ENCODE peak calls at places on chromosomes 4 and X, in six cellular contexts. D is substantia nigra; B is brain microvascular endothelial cell; R is tibial nerve; V is AG04450; Q is CD4-positive, alpha-beta T cell. C is an unnamed sample.

GRCh38 chr4:168139336-168139735 is 47.0 kb downstream of the ANXA10 start:
- DNase-seq in D (no peak), B (peak), R (no peak), V (no peak), Q (no peak), C (no peak)

GRCh38 chr4:180641495-180641894 is 1601.7 kb upstream of the TENM3 start:
- DNase-seq in D (no peak), B (no peak), R (no peak), V (no peak), Q (no peak), C (no peak)

GRCh38 chr4:10118355-10119004 is 1.9 kb upstream of the WDR1 start:
- DNase-seq in D (no peak), B (no peak), R (no peak), V (no peak), Q (no peak), C (no peak)

GRCh38 chr4:126853715-126854114 is 779.0 kb upstream of the INTU start:
- DNase-seq in D (no peak), B (no peak), R (no peak), V (no peak), Q (no peak), C (no peak)

GRCh38 chrX:23066588-23067281 is 67.0 kb downstream of the DDX53 start:
- DNase-seq in D (no peak), B (no peak), R (no peak), V (no peak), Q (no peak), C (no peak)

GRCh38 chr4:32931475-32931874 is 2211.3 kb downstream of the PCDH7 start:
- DNase-seq in D (no peak), B (no peak), R (no peak), V (no peak), Q (no peak), C (no peak)

GRCh38 chrX:34559325-34559724 is 97.8 kb downstream of the TMEM47 start:
- DNase-seq in D (no peak), B (peak), R (no peak), V (no peak), Q (no peak), C (no peak)

GRCh38 chr4:114272226-114272625 is 292.8 kb upstream of the ARSJ start:
- DNase-seq in D (no peak), B (peak), R (no peak), V (peak), Q (no peak), C (no peak)

GRCh38 chr4:11505225-11505971 is 76.7 kb upstream of the HS3ST1 start:
- DNase-seq in D (no peak), B (no peak), R (no peak), V (no peak), Q (no peak), C (no peak)

GRCh38 chrX:67546496-67547423 is 2.9 kb downstream of the AR start:
- DNase-seq in D (no peak), B (no peak), R (no peak), V (no peak), Q (no peak), C (no peak)

GRCh38 chr4:148170408-148171385 is 271.5 kb downstream of the NR3C2 start:
- DNase-seq in D (no peak), B (no peak), R (no peak), V (no peak), Q (no peak), C (no peak)

GRCh38 chr4:152594981-152595916 is 59.4 kb upstream of the FBXW7 start:
- DNase-seq in D (no peak), B (no peak), R (no peak), V (no peak), Q (no peak), C (no peak)

GRCh38 chr4:85909851-85910250 is 434.9 kb downstream of the ARHGAP24 start:
- DNase-seq in D (no peak), B (no peak), R (no peak), V (no peak), Q (no peak), C (no peak)

GRCh38 chrX:45233541-45233940 is 32.9 kb upstream of the DIPK2B start:
- DNase-seq in D (no peak), B (no peak), R (no peak), V (no peak), Q (no peak), C (no peak)

GRCh38 chr4:101597204-101597603 is 193.3 kb upstream of the BANK1 start:
- DNase-seq in D (no peak), B (no peak), R (no peak), V (no peak), Q (no peak), C (no peak)

GRCh38 chr4:75054089-75054488 is 121.2 kb downstream of the PARM1 start:
- DNase-seq in D (no peak), B (no peak), R (no peak), V (no peak), Q (no peak), C (no peak)

GRCh38 chrX:23554304-23554703 is 113.0 kb upstream of the PRDX4 start:
- DNase-seq in D (no peak), B (peak), R (no peak), V (peak), Q (no peak), C (no peak)

GRCh38 chr4:84492290-84492689 is 6.8 kb downstream of the NKX6-1 start:
- DNase-seq in D (no peak), B (no peak), R (no peak), V (no peak), Q (no peak), C (no peak)

GRCh38 chr4:146957252-146957651 is 11.6 kb upstream of the TTC29 start:
- DNase-seq in D (no peak), B (peak), R (no peak), V (no peak), Q (no peak), C (no peak)

GRCh38 chrX:115189646-115190635 is 731 bp downstream of the RBMXL3 start:
- DNase-seq in D (no peak), B (no peak), R (no peak), V (no peak), Q (no peak), C (no peak)

GRCh38 chrX:150357790-150358189 is 5.3 kb upstream of the MAMLD1 start:
- DNase-seq in D (no peak), B (no peak), R (no peak), V (no peak), Q (no peak), C (no peak)

DNA sequence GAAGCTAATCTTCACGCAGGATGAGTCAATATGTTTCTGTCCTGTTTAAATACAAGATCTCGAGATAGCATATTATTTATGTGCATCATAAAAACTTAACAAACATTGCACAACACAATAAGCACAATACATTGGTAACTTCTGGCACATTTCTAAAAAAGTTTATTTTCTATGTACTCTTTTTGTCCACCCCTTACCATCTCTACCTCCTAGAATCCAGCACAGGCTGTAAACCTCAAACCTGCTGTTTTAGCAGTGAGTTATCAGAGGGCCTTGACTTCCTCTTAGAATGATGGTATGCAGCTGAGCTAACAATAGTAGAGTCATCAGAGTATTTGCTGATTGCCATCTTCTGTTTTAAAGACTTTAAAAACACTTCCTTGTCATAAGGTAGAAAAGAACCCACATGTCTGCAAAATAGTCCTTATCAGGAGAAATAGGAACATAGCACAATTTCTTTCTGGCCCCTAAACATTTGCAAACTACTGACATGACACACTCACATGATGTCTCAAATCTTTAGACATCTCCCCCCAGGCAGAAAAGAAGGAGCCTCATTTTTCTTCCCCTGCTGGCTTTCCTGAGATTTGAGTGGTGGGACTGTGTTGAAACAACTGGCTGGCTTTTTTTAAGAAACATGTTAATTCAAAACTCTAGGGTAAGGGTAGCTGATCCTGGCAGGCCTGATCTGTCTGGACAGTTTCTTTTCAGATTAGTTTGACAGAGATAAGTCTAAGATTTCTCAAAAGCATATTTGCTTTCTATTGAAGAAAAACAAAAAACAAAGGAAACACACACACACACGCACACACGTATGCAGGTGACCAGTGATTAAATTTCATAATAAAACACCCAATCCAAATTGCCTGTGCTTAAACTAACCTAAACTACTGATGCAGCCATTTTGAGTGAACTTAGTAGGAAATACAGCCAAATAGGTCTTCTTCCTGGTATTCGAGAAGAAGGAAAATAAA is 10.3 kb upstream of the CCNG2 start:
- DNase-seq in D (no peak), B (no peak), R (no peak), V (no peak), Q (no peak), C (no peak)
- H3K27ac ChIP-seq in D (no peak), B (no peak), R (no peak), V (no peak), Q (no peak), C (no peak)

GRCh38 chr4:88029556-88029955 is 22.1 kb downstream of the PKD2 start:
- DNase-seq in D (no peak), B (no peak), R (no peak), V (no peak), Q (no peak), C (no peak)
- H3K27ac ChIP-seq in D (no peak), B (no peak), R (no peak), V (no peak), Q (no peak), C (no peak)

GRCh38 chrX:29136904-29137303 is 549.7 kb downstream of the IL1RAPL1 start:
- DNase-seq in D (no peak), B (no peak), R (no peak), V (no peak), Q (no peak), C (no peak)
- H3K27ac ChIP-seq in D (no peak), B (no peak), R (no peak), V (no peak), Q (no peak), C (no peak)

DNA sequence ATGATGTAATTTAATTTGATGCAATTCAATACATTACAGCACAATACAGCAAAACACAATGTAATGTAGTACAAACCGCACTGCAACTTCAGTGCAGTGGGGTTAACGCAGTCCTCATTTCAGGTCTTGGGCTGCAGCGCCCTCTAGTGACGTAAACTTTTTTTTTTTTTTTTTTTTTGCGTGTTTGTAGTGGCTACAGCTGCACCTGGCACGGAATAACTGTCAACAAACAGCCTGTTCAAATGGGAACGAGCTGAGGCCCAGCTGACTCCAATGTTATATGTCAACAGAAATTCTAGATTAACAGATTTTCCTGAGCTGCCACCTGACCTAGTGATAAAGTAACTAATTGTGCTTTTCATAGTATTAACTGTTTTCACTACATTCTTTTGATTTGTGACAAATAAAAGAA is 33.5 kb upstream of the RASSF6 start:
- DNase-seq in D (no peak), B (no peak), R (no peak), V (peak), Q (no peak), C (peak)
- H3K27ac ChIP-seq in D (no peak), B (no peak), R (no peak), V (no peak), Q (no peak), C (peak)

GRCh38 chrX:65476564-65476963 is 58.0 kb downstream of the LAS1L start:
- DNase-seq in D (no peak), B (no peak), R (no peak), V (no peak), Q (no peak), C (no peak)

DNA sequence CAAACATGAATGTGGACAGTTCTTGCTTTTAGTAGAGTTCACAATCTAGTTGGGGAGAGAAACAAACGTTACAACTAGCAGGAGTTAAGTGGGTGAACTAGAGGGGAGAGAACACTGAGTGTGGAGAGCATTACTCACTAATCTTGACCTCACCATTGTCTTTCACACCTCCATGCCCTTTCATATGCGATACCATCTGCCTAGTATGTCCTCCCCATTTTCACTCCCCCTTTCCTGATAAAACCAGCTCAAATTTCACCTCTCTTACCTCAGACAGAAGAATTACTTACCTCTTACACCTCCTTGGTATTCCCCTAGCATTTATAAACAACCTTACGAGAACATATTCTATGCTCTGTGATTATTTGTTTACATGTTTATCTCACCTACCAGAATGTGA is 53.6 kb downstream of the LAS1L start:
- DNase-seq in D (no peak), B (no peak), R (no peak), V (no peak), Q (no peak), C (no peak)
- H3K27ac ChIP-seq in D (no peak), B (no peak), R (no peak), V (no peak), Q (no peak), C (no peak)